ENCODE peak calls at places on chromosome 15, in seven cellular contexts. H is vagina, J is PC-9, P is cardiac muscle cell, N is left ventricle myocardium inferior, W is lower lobe of right lung, G is A549. C is an unnamed sample.
A peak's percentile ranks its signal among the peaks of the same experiment; 100 is the strongest.

GRCh38 chr15:101660005-101660404 is 7.8 kb upstream of the TM2D3 start:
- DNase-seq in H (no peak), J (no peak), P (no peak), N (no peak), W (no peak), G (no peak), C (no peak)

GRCh38 chr15:42108808-42109207 is 14.4 kb upstream of the PLA2G4D start:
- DNase-seq in H (no peak), J (no peak), P (no peak), N (no peak), W (no peak), G (no peak), C (no peak)

GRCh38 chr15:52360229-52361203 is 64.9 kb upstream of the MYO5C start:
- DNase-seq in H (no peak), J (peak; percentile 49), P (no peak), N (no peak), W (no peak), G (no peak), C (no peak)

GRCh38 chr15:56749982-56750381 is 16.7 kb upstream of the ZNF280D start:
- DNase-seq in H (no peak), J (no peak), P (peak; percentile 50), N (no peak), W (no peak), G (no peak), C (no peak)

GRCh38 chr15:100350434-100351226 is 8.9 kb upstream of the ADAMTS17 start:
- DNase-seq in H (no peak), J (peak; percentile 71), P (peak; percentile 95), N (no peak), W (no peak), G (peak; percentile 36), C (no peak)

GRCh38 chr15:62603757-62604156 is 438.7 kb upstream of the C2CD4B start:
- DNase-seq in H (no peak), J (peak; percentile 88), P (peak; percentile 84), N (no peak), W (no peak), G (no peak), C (no peak)

GRCh38 chr15:23564798-23565394 is 578 bp upstream of the MKRN3 start:
- DNase-seq in H (no peak), J (no peak), P (no peak), N (no peak), W (no peak), G (no peak), C (no peak)

GRCh38 chr15:39362832-39363561 is 217.9 kb upstream of the THBS1 start:
- DNase-seq in H (no peak), J (no peak), P (peak; percentile 90), N (no peak), W (no peak), G (no peak), C (no peak)

GRCh38 chr15:59138243-59138642 is 33.3 kb downstream of the CCNB2 start:
- DNase-seq in H (no peak), J (no peak), P (peak; percentile 58), N (no peak), W (peak; percentile 69), G (peak; percentile 83), C (peak; percentile 54)

GRCh38 chr15:90665288-90666134 is 51.6 kb upstream of the BLM start:
- DNase-seq in H (no peak), J (peak; percentile 40), P (peak; percentile 73), N (peak; percentile 72), W (peak; percentile 81), G (peak; percentile 95), C (no peak)

GRCh38 chr15:74135041-74135565 is 4.7 kb downstream of the ISLR2 start:
- DNase-seq in H (no peak), J (no peak), P (no peak), N (no peak), W (no peak), G (no peak), C (no peak)

GRCh38 chr15:89003865-89004725 is 84.2 kb upstream of the ABHD2 start:
- DNase-seq in H (no peak), J (no peak), P (peak; percentile 80), N (peak; percentile 48), W (no peak), G (peak; percentile 78), C (no peak)

GRCh38 chr15:50190723-50191122 is 8.7 kb downstream of the SLC27A2 start:
- DNase-seq in H (no peak), J (no peak), P (no peak), N (no peak), W (no peak), G (no peak), C (no peak)

GRCh38 chr15:56339594-56339993 is 25.6 kb upstream of the TEX9 start:
- DNase-seq in H (no peak), J (no peak), P (peak; percentile 5), N (no peak), W (no peak), G (no peak), C (no peak)

GRCh38 chr15:64938192-64938591 is 26.5 kb downstream of the ANKDD1A start:
- DNase-seq in H (no peak), J (peak; percentile 72), P (peak; percentile 25), N (no peak), W (no peak), G (no peak), C (no peak)

GRCh38 chr15:83845230-83845629 is 191.3 kb downstream of the ADAMTSL3 start:
- DNase-seq in H (no peak), J (no peak), P (peak; percentile 95), N (no peak), W (no peak), G (no peak), C (no peak)

GRCh38 chr15:52292780-52293392 is 2.7 kb downstream of the MYO5C start:
- DNase-seq in H (no peak), J (no peak), P (no peak), N (no peak), W (no peak), G (no peak), C (no peak)

GRCh38 chr15:69468241-69469121 is 15.9 kb downstream of the RPLP1 start:
- DNase-seq in H (no peak), J (peak; percentile 96), P (peak; percentile 44), N (no peak), W (peak; percentile 80), G (no peak), C (no peak)

GRCh38 chr15:64125978-64126377 is 25.6 kb upstream of the SNX22 start:
- DNase-seq in H (no peak), J (no peak), P (no peak), N (no peak), W (no peak), G (no peak), C (no peak)

GRCh38 chr15:87878161-87878560 is 378.4 kb downstream of the NTRK3 start:
- DNase-seq in H (no peak), J (no peak), P (no peak), N (no peak), W (no peak), G (no peak), C (no peak)

GRCh38 chr15:65337436-65338070 is 33.1 kb downstream of the RNU5B-1 start:
- DNase-seq in H (no peak), J (no peak), P (no peak), N (no peak), W (no peak), G (no peak), C (no peak)

GRCh38 chr15:43067717-43068461 is 37.9 kb downstream of the UBR1 start:
- DNase-seq in H (no peak), J (no peak), P (peak; percentile 36), N (no peak), W (no peak), G (no peak), C (no peak)

GRCh38 chr15:88385078-88385700 is 82.0 kb downstream of the MRPL46 start:
- DNase-seq in H (no peak), J (no peak), P (no peak), N (no peak), W (no peak), G (peak; percentile 83), C (no peak)

GRCh38 chr15:25188051-25188450 is 233.3 kb downstream of the SNRPN start:
- DNase-seq in H (no peak), J (no peak), P (no peak), N (no peak), W (no peak), G (no peak), C (no peak)

GRCh38 chr15:25186906-25187645 is 232.3 kb downstream of the SNRPN start:
- DNase-seq in H (no peak), J (no peak), P (no peak), N (no peak), W (peak; percentile 27), G (no peak), C (no peak)

GRCh38 chr15:25188551-25189101 is 233.8 kb downstream of the SNRPN start:
- DNase-seq in H (no peak), J (no peak), P (no peak), N (no peak), W (no peak), G (no peak), C (no peak)

GRCh38 chr15:25189551-25189950 is 234.8 kb downstream of the SNRPN start:
- DNase-seq in H (no peak), J (no peak), P (no peak), N (no peak), W (no peak), G (no peak), C (no peak)

GRCh38 chr15:25192651-25193050 is 237.9 kb downstream of the SNRPN start:
- DNase-seq in H (no peak), J (no peak), P (no peak), N (no peak), W (no peak), G (no peak), C (no peak)
- H3K9me3 ChIP-seq in H (no peaks in the 10 kb centered on the region), J (no peaks in the 10 kb centered on the region), P (no peaks in the 10 kb centered on the region), N (peaks cover 51% of the 10 kb centered on the region), W (peaks cover 10% of the 10 kb centered on the region), G (no peaks in the 10 kb centered on the region), C (peaks cover 8% of the 10 kb centered on the region)

GRCh38 chr15:81182031-81182745 is 14.5 kb upstream of the IL16 start:
- DNase-seq in H (no peak), J (no peak), P (peak; percentile 58), N (no peak), W (no peak), G (no peak), C (no peak)
- H3K27ac ChIP-seq in H (peak overlapping the region; percentile 78), J (no peak overlapping the region), P (no peak overlapping the region), N (peak overlapping the region; percentile 70), W (peak overlapping the region; percentile 81), G (no peak overlapping the region), C (no peak overlapping the region)

DNA sequence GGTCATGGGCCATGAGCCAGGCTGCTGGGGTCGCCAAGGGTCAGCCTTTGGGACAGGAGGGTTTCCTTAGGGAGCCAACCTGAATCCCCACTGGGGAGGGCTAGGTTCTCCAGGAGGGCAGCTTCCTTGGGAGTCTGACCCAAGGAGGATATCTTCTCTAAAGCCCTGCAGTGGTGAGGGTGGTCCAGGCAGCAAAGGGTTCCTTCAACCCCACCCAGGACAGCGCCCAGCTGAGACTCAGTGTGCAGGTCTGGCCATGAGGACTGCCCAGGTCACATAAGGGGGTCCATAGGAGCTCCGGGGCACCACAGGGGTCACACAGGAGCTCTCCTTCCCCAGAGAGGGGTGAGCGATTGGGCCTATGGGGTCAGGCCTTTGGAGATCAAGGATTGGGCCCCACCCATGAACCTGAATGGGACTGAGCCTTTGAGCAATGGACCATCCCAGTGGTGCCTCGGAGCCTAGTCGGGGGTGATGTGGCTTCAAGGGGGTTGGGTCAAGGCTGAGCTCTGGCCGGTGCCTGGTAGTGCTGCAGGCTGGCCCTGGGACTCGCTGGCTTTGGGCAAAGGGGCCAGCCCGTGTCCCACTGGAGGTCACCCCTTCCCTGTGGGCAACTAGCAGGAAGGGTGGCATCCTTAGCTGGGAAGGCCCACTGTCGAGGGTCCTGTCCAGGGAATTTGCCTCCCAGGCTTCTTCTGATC is 216.5 kb downstream of the SNRPN start:
- DNase-seq in H (no peak), J (no peak), P (no peak), N (peak; percentile 8), W (peak; percentile 36), G (no peak), C (no peak)
- H3K9me3 ChIP-seq in H (peaks cover 27% of the 10 kb centered on the region), J (no peaks in the 10 kb centered on the region), P (no peaks in the 10 kb centered on the region), N (peaks cover 68% of the 10 kb centered on the region), W (peaks cover 41% of the 10 kb centered on the region), G (no peaks in the 10 kb centered on the region), C (peaks cover 6% of the 10 kb centered on the region)

GRCh38 chr15:67943475-67943874 is 103.6 kb upstream of the RNU6-1 start:
- DNase-seq in H (no peak), J (no peak), P (peak; percentile 27), N (no peak), W (no peak), G (no peak), C (no peak)
- H3K27ac ChIP-seq in H (peak overlapping the region; percentile 43), J (no peak overlapping the region), P (no peak overlapping the region), N (peak overlapping the region; percentile 87), W (no peak overlapping the region), G (peak overlapping the region; percentile 49), C (no peak overlapping the region)

C was measured in iPS DF 6.9.